ENCODE peak calls at places on chromosomes 11 and 22, in ten cellular contexts. U, Z, T, K, W, H, Q, D, S and N are unnamed samples.

GRCh38 chr22:26276530-26277200 is 107.4 kb downstream of the SEZ6L start:
- DNase-seq in D (no peak), Z (no peak), W (no peak), K (no peak), H (no peak), S (no peak), Q (no peak), U (no peak), T (no peak), N (no peak)

GRCh38 chr11:61754534-61755482 is 2.4 kb downstream of the MYRF start:
- DNase-seq in Q (peak), D (no peak), U (peak), S (no peak), Z (peak), K (no peak), T (no peak), W (no peak), H (no peak), N (no peak)

GRCh38 chr11:106840993-106841392 is 177.3 kb downstream of the GUCY1A2 start:
- DNase-seq in H (no peak), K (no peak), S (no peak), W (no peak), D (no peak), Q (no peak), U (no peak), Z (no peak), T (no peak), N (no peak)

GRCh38 chr11:69637956-69638871 is 2.7 kb upstream of the CCND1 start:
- DNase-seq in U (peak), H (peak), Q (peak), S (no peak), T (no peak), D (peak), W (peak), Z (peak), K (no peak), N (no peak)

GRCh38 chr11:16999116-16999515 is 15.1 kb downstream of the PLEKHA7 start:
- DNase-seq in H (no peak), Z (no peak), S (no peak), K (no peak), W (no peak), U (no peak), Q (no peak), T (no peak), D (no peak), N (no peak)

GRCh38 chr22:20979243-20979809 is 2.8 kb upstream of the LZTR1 start:
- DNase-seq in H (peak), Q (peak), D (peak), K (peak), S (no peak), T (peak), U (peak), W (peak), Z (peak), N (no peak)

GRCh38 chr11:35235944-35236666 is 97.1 kb downstream of the CD44 start:
- DNase-seq in Z (no peak), S (no peak), W (peak), K (no peak), H (no peak), U (peak), T (no peak), D (peak), Q (no peak), N (peak)

GRCh38 chr11:74592063-74592440 is 330 bp upstream of the POLD3 start:
- DNase-seq in D (no peak), Q (no peak), H (no peak), U (no peak), K (no peak), Z (no peak), T (no peak), S (no peak), W (peak), N (no peak)

GRCh38 chr11:121544956-121545355 is 92.2 kb upstream of the SORL1-AS1 start:
- DNase-seq in H (no peak), Z (no peak), Q (no peak), U (no peak), W (no peak), K (no peak), S (peak), T (no peak), D (no peak), N (no peak)

GRCh38 chr11:31529189-31529588 is 19.6 kb downstream of the ELP4 start:
- DNase-seq in D (no peak), H (no peak), S (no peak), W (no peak), U (no peak), T (no peak), Q (no peak), Z (no peak), K (no peak), N (no peak)

GRCh38 chr22:48803993-48804810 is 1023.5 kb downstream of the BRD1 start:
- DNase-seq in U (no peak), Z (no peak), K (no peak), W (no peak), H (no peak), D (no peak), S (no peak), T (peak), Q (no peak), N (no peak)

GRCh38 chr11:121163658-121164308 is 62.7 kb downstream of the TECTA start:
- DNase-seq in S (no peak), T (no peak), K (no peak), H (no peak), W (no peak), D (no peak), Q (no peak), Z (no peak), U (no peak), N (no peak)

GRCh38 chr11:69311767-69312385 is 17.9 kb downstream of the MYEOV start:
- DNase-seq in U (no peak), D (no peak), Z (no peak), S (peak), H (no peak), K (no peak), Q (no peak), T (peak), W (no peak), N (no peak)

GRCh38 chr11:35302388-35302787 is 117.0 kb downstream of the SLC1A2 start:
- DNase-seq in K (no peak), T (no peak), W (peak), U (no peak), H (no peak), D (no peak), Q (no peak), S (no peak), Z (peak), N (no peak)

GRCh38 chr11:91796999-91797398 is 427.6 kb upstream of the FAT3 start:
- DNase-seq in K (no peak), H (no peak), T (no peak), Q (no peak), D (no peak), W (no peak), U (no peak), S (no peak), Z (peak), N (peak)

GRCh38 chr11:64241175-64241429 is 207 bp downstream of the FKBP2 start:
- DNase-seq in W (no peak), Q (no peak), U (peak), K (no peak), S (no peak), H (no peak), Z (no peak), T (peak), D (no peak), N (no peak)

GRCh38 chr11:109745996-109746625 is 324.1 kb downstream of the C11orf87 start:
- DNase-seq in K (no peak), U (no peak), D (no peak), H (no peak), T (no peak), Q (no peak), S (no peak), W (no peak), Z (no peak), N (no peak)

GRCh38 chr11:921921-922678 is 3.6 kb upstream of the AP2A2 start:
- DNase-seq in U (no peak), H (no peak), D (no peak), W (no peak), Z (no peak), T (no peak), K (no peak), S (no peak), Q (no peak), N (no peak)

GRCh38 chr11:78268516-78269410 is 80.0 kb downstream of the USP35 start:
- DNase-seq in K (no peak), S (no peak), U (peak), T (no peak), H (no peak), Q (peak), W (peak), D (no peak), Z (peak), N (no peak)

GRCh38 chr11:32439488-32440210 is 4.3 kb upstream of the WT1 start:
- DNase-seq in Q (no peak), D (no peak), Z (no peak), U (no peak), T (no peak), W (no peak), K (no peak), S (no peak), H (peak), N (no peak)

GRCh38 chr22:39452740-39453040 is 4.1 kb upstream of the MGAT3 start:
- DNase-seq in S (no peak), D (no peak), U (no peak), H (peak), T (no peak), Z (no peak), K (no peak), W (no peak), Q (no peak), N (no peak)

GRCh38 chr22:46105494-46106278 is 44.6 kb upstream of the PPARA start:
- DNase-seq in Q (peak), T (no peak), K (no peak), H (no peak), S (no peak), W (peak), Z (peak), D (peak), U (peak), N (peak)

GRCh38 chr22:36892292-36892691 is 21.1 kb upstream of the CSF2RB start:
- DNase-seq in Q (peak), H (no peak), K (no peak), T (no peak), S (no peak), Z (no peak), W (no peak), D (no peak), U (no peak), N (no peak)

GRCh38 chr11:19849107-19849789 is 136.6 kb downstream of the NAV2 start:
- DNase-seq in U (no peak), W (peak), T (no peak), Z (peak), S (no peak), H (no peak), D (peak), Q (peak), K (peak), N (no peak)

GRCh38 chr22:17258015-17258827 is 39.0 kb upstream of the ADA2 start:
- DNase-seq in K (no peak), D (peak), H (peak), T (peak), W (no peak), Q (peak), U (peak), S (peak), Z (peak), N (no peak)

GRCh38 chr22:25403284-25403606 is 161.2 kb upstream of the GRK3 start:
- DNase-seq in W (no peak), Z (peak), D (no peak), Q (no peak), T (no peak), H (no peak), S (no peak), K (no peak), U (no peak), N (no peak)

GRCh38 chr11:71447791-71448256 is 369 bp downstream of the DHCR7 start:
- DNase-seq in Z (no peak), K (no peak), W (no peak), Q (no peak), U (peak), D (no peak), H (peak), T (no peak), S (peak), N (no peak)

GRCh38 chr11:45927332-45927683 is 4.9 kb downstream of the LARGE2 start:
- DNase-seq in H (no peak), U (no peak), W (no peak), S (no peak), Z (no peak), K (no peak), Q (no peak), D (peak), T (peak), N (no peak)

GRCh38 chr11:34351051-34351450 is 6.8 kb downstream of the ABTB2 start:
- DNase-seq in H (no peak), S (no peak), Z (no peak), Q (no peak), D (no peak), U (no peak), K (no peak), W (no peak), T (no peak), N (no peak)

GRCh38 chr22:42343136-42343484 is 72.7 kb upstream of the TCF20 start:
- DNase-seq in K (no peak), W (no peak), D (no peak), Z (no peak), Q (no peak), U (no peak), S (no peak), H (no peak), T (no peak), N (no peak)

GRCh38 chr22:29479417-29480261 is at the start of gene NEFH:
- DNase-seq in S (no peak), W (no peak), D (no peak), Z (no peak), H (peak), Q (no peak), K (no peak), T (no peak), U (no peak), N (no peak)

DNA sequence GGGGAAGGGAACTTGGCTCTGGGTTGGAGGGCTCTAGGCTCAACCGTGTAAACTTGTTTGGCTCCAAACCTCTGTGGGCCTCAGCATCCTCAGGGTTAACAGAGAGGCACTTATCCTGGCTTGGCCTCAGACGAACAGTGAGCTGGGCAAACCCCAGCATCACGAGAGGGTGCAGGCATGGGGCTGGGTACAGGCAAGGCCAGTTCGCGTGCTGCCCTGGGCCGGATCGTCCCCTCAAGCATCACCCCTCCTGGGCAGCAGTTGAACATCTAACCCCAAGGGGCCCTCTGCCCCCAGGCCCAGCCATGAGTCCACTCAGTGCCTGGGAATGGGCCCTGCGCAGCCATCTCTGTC is 1.9 kb downstream of the EHBP1L1 start:
- DNase-seq in S (no peak), D (no peak), T (no peak), Z (no peak), W (no peak), H (no peak), K (no peak), Q (no peak), U (no peak), N (no peak)
- H3K4me3 ChIP-seq in S (peak), D (no peak), T (no peak), Z (peak), W (no peak), H (peak), K (peak), Q (peak), U (peak), N (peak)

GRCh38 chr11:47357985-47358730 is 5.7 kb upstream of the MYBPC3 start:
- DNase-seq in W (no peak), D (no peak), U (no peak), H (no peak), T (no peak), S (no peak), K (no peak), Q (no peak), Z (no peak), N (no peak)
- H3K4me3 ChIP-seq in W (no peak), D (no peak), U (no peak), H (no peak), T (no peak), S (no peak), K (no peak), Q (no peak), Z (no peak), N (no peak)

GRCh38 chr11:129143335-129143734 is 48.8 kb downstream of the ARHGAP32 start:
- DNase-seq in S (no peak), H (no peak), Z (peak), W (peak), K (peak), T (peak), D (peak), U (peak), Q (peak), N (peak)
- H3K4me3 ChIP-seq in S (no peak), H (peak), Z (no peak), W (no peak), K (peak), T (no peak), D (no peak), U (no peak), Q (peak), N (no peak)

GRCh38 chr11:65539401-65540289 is 14.8 kb downstream of the SCYL1 start:
- DNase-seq in D (peak), Z (no peak), H (peak), W (no peak), U (no peak), T (peak), S (peak), K (no peak), Q (no peak), N (no peak)

GRCh38 chr11:65537620-65538231 is 12.8 kb downstream of the SCYL1 start:
- DNase-seq in U (no peak), S (no peak), Z (no peak), Q (no peak), D (no peak), H (no peak), K (no peak), W (no peak), T (no peak), N (no peak)

GRCh38 chr11:65538915-65539374 is 14.1 kb downstream of the SCYL1 start:
- DNase-seq in H (no peak), D (no peak), T (no peak), W (no peak), Z (no peak), K (no peak), S (no peak), U (no peak), Q (no peak), N (no peak)

GRCh38 chr11:65537296-65537597 is 12.4 kb downstream of the SCYL1 start:
- DNase-seq in Q (no peak), D (no peak), U (no peak), S (no peak), Z (no peak), W (no peak), H (no peak), T (no peak), K (no peak), N (no peak)

GRCh38 chr11:65538232-65538914 is 13.5 kb downstream of the SCYL1 start:
- DNase-seq in T (no peak), S (no peak), Z (no peak), H (no peak), D (no peak), W (no peak), Q (no peak), K (no peak), U (no peak), N (no peak)
- H3K4me3 ChIP-seq in T (no peak), S (no peak), Z (no peak), H (no peak), D (no peak), W (no peak), Q (no peak), K (no peak), U (no peak), N (no peak)

DNA sequence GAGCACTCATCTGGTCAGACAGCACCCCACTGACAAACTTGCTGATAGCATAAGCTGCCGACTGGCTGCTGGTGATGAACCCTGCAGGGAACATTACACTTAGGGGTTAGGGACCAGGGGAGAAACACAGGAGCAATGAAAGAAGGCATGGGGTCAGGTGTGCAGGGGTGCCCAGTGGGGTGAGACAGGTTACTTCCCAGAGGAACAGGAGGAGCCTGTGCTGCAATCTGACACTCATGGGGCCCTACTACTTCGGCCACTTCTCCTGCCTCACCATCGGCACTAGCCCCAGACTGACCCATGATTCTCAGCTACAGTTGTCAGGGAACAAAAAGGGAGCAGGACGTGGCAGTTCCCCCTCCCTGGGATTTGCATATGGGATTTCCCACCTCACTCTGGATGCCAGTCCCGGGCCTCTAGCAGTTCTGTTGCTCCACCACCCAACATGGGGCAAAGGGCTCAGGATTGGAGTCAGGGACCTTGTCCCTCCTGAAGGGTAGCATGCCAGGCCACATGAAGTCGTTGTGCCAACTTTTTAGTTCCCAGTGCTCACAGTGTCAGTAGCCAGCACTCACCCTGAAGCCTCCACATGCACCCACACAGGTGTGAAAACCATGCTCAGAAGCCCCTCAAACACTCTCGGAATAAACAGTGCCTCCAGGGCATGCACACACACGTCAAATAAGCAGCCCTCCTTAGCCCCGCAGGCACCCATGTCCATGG is 2.2 kb downstream of the SLC37A4 start:
- DNase-seq in H (no peak), Z (no peak), D (no peak), W (no peak), Q (no peak), T (no peak), S (no peak), K (no peak), U (no peak), N (no peak)
- H3K4me3 ChIP-seq in H (no peak), Z (no peak), D (peak), W (no peak), Q (no peak), T (no peak), S (no peak), K (no peak), U (no peak), N (peak)

GRCh38 chr22:30574095-30574981 is at the start of gene GAL3ST1:
- DNase-seq in S (no peak), H (peak), T (no peak), Z (no peak), U (no peak), W (no peak), D (peak), Q (no peak), K (no peak), N (no peak)

GRCh38 chr22:30575011-30575671 is 676 bp upstream of the GAL3ST1 start:
- DNase-seq in W (peak), Z (peak), D (peak), Q (peak), S (no peak), K (peak), T (no peak), H (peak), U (peak), N (no peak)

GRCh38 chr22:30572210-30572609 is 2.3 kb downstream of the GAL3ST1 start:
- DNase-seq in Z (no peak), H (no peak), W (no peak), Q (no peak), S (no peak), D (no peak), T (no peak), K (no peak), U (no peak), N (no peak)

GRCh38 chr22:30572840-30573593 is 1.4 kb downstream of the GAL3ST1 start:
- DNase-seq in H (no peak), K (no peak), T (no peak), S (no peak), D (peak), Z (no peak), W (no peak), Q (no peak), U (no peak), N (no peak)

GRCh38 chr22:30573594-30574094 is 821 bp downstream of the GAL3ST1 start:
- DNase-seq in D (peak), W (no peak), K (no peak), S (no peak), Q (no peak), T (no peak), U (no peak), Z (no peak), H (no peak), N (no peak)
- H3K4me3 ChIP-seq in D (peak), W (no peak), K (no peak), S (no peak), Q (no peak), T (no peak), U (no peak), Z (no peak), H (no peak), N (peak)

GRCh38 chr11:116927163-116927772 is 89.8 kb upstream of the APOA1 start:
- DNase-seq in Z (no peak), K (no peak), W (peak), T (no peak), Q (no peak), U (no peak), D (no peak), S (peak), H (peak), N (no peak)
- H3K4me3 ChIP-seq in Z (no peak), K (no peak), W (no peak), T (no peak), Q (no peak), U (no peak), D (no peak), S (peak), H (no peak), N (no peak)

GRCh38 chr11:28232649-28233048 is 124.5 kb downstream of the METTL15 start:
- DNase-seq in T (no peak), Q (no peak), K (no peak), Z (no peak), D (no peak), U (no peak), W (no peak), S (no peak), H (no peak), N (no peak)

GRCh38 chr11:28223994-28224393 is 115.8 kb downstream of the METTL15 start:
- DNase-seq in H (no peak), K (no peak), S (no peak), Z (no peak), U (no peak), T (no peak), D (no peak), Q (no peak), W (no peak), N (no peak)

GRCh38 chr11:28227460-28227859 is 119.3 kb downstream of the METTL15 start:
- DNase-seq in K (no peak), T (no peak), U (no peak), S (no peak), W (no peak), H (no peak), Z (no peak), Q (no peak), D (no peak), N (no peak)

GRCh38 chr11:28231475-28231874 is 123.3 kb downstream of the METTL15 start:
- DNase-seq in K (peak), H (no peak), U (peak), S (no peak), W (peak), Q (peak), Z (peak), T (no peak), D (no peak), N (no peak)

GRCh38 chr11:28228196-28228595 is 120.0 kb downstream of the METTL15 start:
- DNase-seq in H (no peak), T (no peak), U (peak), Q (peak), K (no peak), W (peak), Z (peak), D (no peak), S (no peak), N (no peak)
- H3K4me3 ChIP-seq in H (no peak), T (no peak), U (no peak), Q (no peak), K (no peak), W (no peak), Z (no peak), D (no peak), S (no peak), N (no peak)

GRCh38 chr11:2467695-2468055 is 22.9 kb downstream of the KCNQ1 start:
- DNase-seq in T (peak), S (no peak), Q (no peak), W (no peak), U (no peak), K (no peak), Z (no peak), H (no peak), D (no peak), N (no peak)
- H3K4me3 ChIP-seq in T (no peak), S (no peak), Q (no peak), W (no peak), U (no peak), K (no peak), Z (no peak), H (no peak), D (no peak), N (no peak)